ENCODE peak calls at places on chromosomes 7 and 10, in four cellular contexts. X is CD8-positive, alpha-beta memory T cell; Z is iris pigment epithelial cell; R is NT2/D1. E is an unnamed sample.

GRCh38 chr7:31100870-31101269 is 48.8 kb downstream of the ADCYAP1R1 start:
- DNase-seq in R (no peak), X (no peak), Z (no peak), E (no peak)

GRCh38 chr10:1188556-1189135 is 132.5 kb downstream of the WDR37 start:
- DNase-seq in Z (no peak), R (no peak), X (no peak), E (no peak)

GRCh38 chr7:107387077-107387476 is 82.8 kb upstream of the GPR22 start:
- DNase-seq in X (no peak), R (no peak), Z (peak; percentile 60), E (no peak)

GRCh38 chr10:14712991-14713422 is 61.7 kb downstream of the FAM107B start:
- DNase-seq in Z (peak; percentile 38), X (no peak), R (no peak), E (no peak)

GRCh38 chr10:53700227-53700626 is 927.6 kb upstream of the MBL2 start:
- DNase-seq in R (no peak), X (no peak), Z (no peak), E (no peak)

GRCh38 chr7:132739271-132739955 is 163.1 kb upstream of the PLXNA4 start:
- DNase-seq in Z (peak; percentile 87), R (no peak), X (no peak), E (no peak)

GRCh38 chr10:81576336-81576735 is 298.7 kb upstream of the NRG3 start:
- DNase-seq in X (no peak), Z (no peak), R (no peak), E (no peak)

GRCh38 chr7:149625339-149625946 is 127.8 kb upstream of the ZNF746 start:
- DNase-seq in X (peak; percentile 29), Z (peak; percentile 72), R (peak; percentile 49), E (no peak)

GRCh38 chr10:38094923-38095574 is 912 bp downstream of the ZNF37A start:
- DNase-seq in X (no peak), Z (no peak), R (no peak), E (no peak)

GRCh38 chr10:29295813-29296212 is 6.9 kb downstream of the LYZL1 start:
- DNase-seq in Z (no peak), R (no peak), X (no peak), E (no peak)

GRCh38 chr7:41816111-41816510 is 113.2 kb upstream of the INHBA start:
- DNase-seq in Z (peak; percentile 17), R (no peak), X (no peak), E (no peak)

GRCh38 chr10:130378556-130379400 is 242.6 kb downstream of the GLRX3 start:
- DNase-seq in X (no peak), R (no peak), Z (no peak), E (no peak)

GRCh38 chr7:130349911-130350782 is 5.5 kb downstream of the CPA5 start:
- DNase-seq in R (peak; percentile 52), Z (peak; percentile 47), X (no peak), E (no peak)

GRCh38 chr7:51229106-51229537 is 87.5 kb downstream of the COBL start:
- DNase-seq in X (no peak), R (no peak), Z (no peak), E (no peak)

GRCh38 chr7:157633465-157634185 is 296.8 kb downstream of the DNAJB6 start:
- DNase-seq in X (no peak), Z (no peak), R (no peak), E (no peak)

GRCh38 chr10:47025253-47025539 is 114.0 kb downstream of the PTPN20 start:
- DNase-seq in Z (no peak), X (no peak), R (no peak), E (no peak)